ENCODE peak calls at places on chromosome 3, in four cellular contexts. T is H1, U is K562, R is GM12878. F is an unnamed sample.

GRCh38 chr3:9346141-9346540 is 16.7 kb upstream of the THUMPD3 start:
- DNase-seq in T (no peak), U (no peak), R (no peak), F (no peak)

GRCh38 chr3:126431103-126431534 is 36.4 kb downstream of the CFAP100 start:
- DNase-seq in T (no peak), U (no peak), R (peak), F (no peak)

GRCh38 chr3:13229291-13229949 is 156.2 kb upstream of the IQSEC1 start:
- DNase-seq in T (peak), U (peak), R (peak), F (peak)

GRCh38 chr3:127275287-127275781 is 12.5 kb downstream of the PRR20G start:
- DNase-seq in T (no peak), U (no peak), R (no peak), F (no peak)

GRCh38 chr3:156898296-156898880 is 72.2 kb downstream of the LEKR1 start:
- DNase-seq in T (no peak), U (no peak), R (no peak), F (no peak)

GRCh38 chr3:149291178-149291577 is 42.3 kb downstream of the TM4SF18 start:
- DNase-seq in T (no peak), U (peak), R (no peak), F (peak)

GRCh38 chr3:57127849-57128566 is 37.1 kb downstream of the IL17RD start:
- DNase-seq in T (no peak), U (no peak), R (no peak), F (no peak)

GRCh38 chr3:111904376-111905241 is 45.5 kb downstream of the PHLDB2 start:
- DNase-seq in T (no peak), U (no peak), R (no peak), F (peak)

GRCh38 chr3:82839871-82840270 is 1078.4 kb upstream of the GBE1 start:
- DNase-seq in T (no peak), U (no peak), R (no peak), F (no peak)

GRCh38 chr3:115843206-115843605 is 219.9 kb downstream of the GAP43 start:
- DNase-seq in T (no peak), U (no peak), R (no peak), F (peak)

GRCh38 chr3:20043398-20043797 is 3.2 kb downstream of the KAT2B start:
- DNase-seq in T (no peak), U (no peak), R (no peak), F (no peak)

GRCh38 chr3:140753865-140754754 is 76.2 kb downstream of the TRIM42 start:
- DNase-seq in T (no peak), U (no peak), R (peak), F (no peak)

GRCh38 chr3:123584988-123585937 is at the start of gene HACD2:
- DNase-seq in T (peak), U (peak), R (peak), F (peak)

GRCh38 chr3:12147263-12147780 is 11.4 kb downstream of the TIMP4 start:
- DNase-seq in T (no peak), U (no peak), R (no peak), F (no peak)
- TF ChIP-seq CHD2 in T (no peak), U (no peak), R (no peak), F (no peak)

GRCh38 chr3:150806436-150806835 is 43.5 kb upstream of the SIAH2 start:
- DNase-seq in T (peak), U (no peak), R (no peak), F (no peak)
- TF ChIP-seq BRCA1 in T (no peak), U (no peak), R (no peak), F (no peak)

GRCh38 chr3:53384465-53385277 is 37.3 kb upstream of the DCP1A start:
- DNase-seq in T (no peak), U (no peak), R (peak), F (no peak)
- TF ChIP-seq CHD2 in T (no peak), U (no peak), R (no peak), F (no peak)

GRCh38 chr3:58993547-58993946 is 56.3 kb downstream of the CFAP20DC start:
- DNase-seq in T (no peak), U (no peak), R (no peak), F (no peak)

GRCh38 chr3:58988041-58988440 is 61.8 kb downstream of the CFAP20DC start:
- DNase-seq in T (no peak), U (no peak), R (no peak), F (no peak)

GRCh38 chr3:58994746-58995330 is 55.0 kb downstream of the CFAP20DC start:
- DNase-seq in T (peak), U (peak), R (peak), F (peak)

GRCh38 chr3:58989173-58989572 is 60.7 kb downstream of the CFAP20DC start:
- DNase-seq in T (no peak), U (no peak), R (no peak), F (no peak)

DNA sequence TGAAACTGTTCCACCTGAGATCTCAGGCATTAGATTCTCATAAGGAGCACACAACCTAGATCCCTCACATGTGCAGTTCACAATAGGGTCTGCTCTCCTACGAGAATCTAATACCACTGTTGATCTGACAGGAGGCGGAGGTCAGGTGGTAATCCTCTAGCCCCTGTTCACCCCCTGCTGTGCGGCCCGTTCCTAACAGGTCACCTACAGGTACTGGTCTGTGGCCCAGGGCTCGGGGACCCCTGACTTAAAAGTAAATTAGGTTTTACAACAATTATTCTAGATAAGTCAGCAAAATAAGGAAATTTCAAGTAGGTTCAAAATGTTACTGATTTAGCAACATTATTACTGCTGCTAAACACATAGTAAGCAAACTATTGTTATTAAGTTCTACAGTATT is 58.2 kb downstream of the CFAP20DC start:
- DNase-seq in T (no peak), U (no peak), R (no peak), F (no peak)
- TF ChIP-seq BRCA1 in T (no peak), U (no peak), R (no peak), F (no peak)

GRCh38 chr3:25084016-25084415 is 344.0 kb upstream of the RARB start:
- DNase-seq in T (no peak), U (no peak), R (no peak), F (no peak)
- TF ChIP-seq CHD2 in T (no peak), U (no peak), R (no peak), F (no peak)

F was measured in HepG2.